ENCODE peak calls at places on chromosomes 16 and 17, in nine cellular contexts. One of them, this sample, is unnamed.

GRCh38 chr17:35028531-35029262 is 34.8 kb downstream of the RFFL start:
- DNase-seq in CD4-positive, alpha-beta T cell: no peak
- DNase-seq in stimulated activated CD8-positive, alpha-beta memory T cell treated with anti-CD3 and anti-CD28 coated beads, Interleukin-15, amount 100 ng/mL, for 48 hours: no peak
- DNase-seq in NT2/D1: no peak
- DNase-seq in NCI-H460: no peak
- DNase-seq in NCI-H1417: no peak
- DNase-seq in sciatic nerve: no peak
- DNase-seq in astrocyte of the spinal cord: no peak
- DNase-seq in HEK293T: no peak
- DNase-seq in this sample: no peak

GRCh38 chr16:13099822-13100221 is 198.4 kb downstream of the SHISA9 start:
- DNase-seq in CD4-positive, alpha-beta T cell: no peak
- DNase-seq in stimulated activated CD8-positive, alpha-beta memory T cell treated with anti-CD3 and anti-CD28 coated beads, Interleukin-15, amount 100 ng/mL, for 48 hours: no peak
- DNase-seq in NT2/D1: peak
- DNase-seq in NCI-H460: no peak
- DNase-seq in NCI-H1417: no peak
- DNase-seq in sciatic nerve: no peak
- DNase-seq in astrocyte of the spinal cord: no peak
- DNase-seq in HEK293T: no peak
- DNase-seq in this sample: no peak

GRCh38 chr17:77479817-77480508 is 339.2 kb downstream of the SEC14L1 start:
- DNase-seq in CD4-positive, alpha-beta T cell: no peak
- DNase-seq in stimulated activated CD8-positive, alpha-beta memory T cell treated with anti-CD3 and anti-CD28 coated beads, Interleukin-15, amount 100 ng/mL, for 48 hours: no peak
- DNase-seq in NT2/D1: no peak
- DNase-seq in NCI-H460: no peak
- DNase-seq in NCI-H1417: no peak
- DNase-seq in sciatic nerve: peak
- DNase-seq in astrocyte of the spinal cord: no peak
- DNase-seq in HEK293T: no peak
- DNase-seq in this sample: no peak

GRCh38 chr16:21222495-21223337 is 10.8 kb upstream of the ANKS4B start:
- DNase-seq in CD4-positive, alpha-beta T cell: no peak
- DNase-seq in stimulated activated CD8-positive, alpha-beta memory T cell treated with anti-CD3 and anti-CD28 coated beads, Interleukin-15, amount 100 ng/mL, for 48 hours: no peak
- DNase-seq in NT2/D1: no peak
- DNase-seq in NCI-H460: no peak
- DNase-seq in NCI-H1417: no peak
- DNase-seq in sciatic nerve: no peak
- DNase-seq in astrocyte of the spinal cord: no peak
- DNase-seq in HEK293T: no peak
- DNase-seq in this sample: no peak

GRCh38 chr17:80621335-80622169 is 76.9 kb downstream of the RPTOR start:
- DNase-seq in CD4-positive, alpha-beta T cell: no peak
- DNase-seq in stimulated activated CD8-positive, alpha-beta memory T cell treated with anti-CD3 and anti-CD28 coated beads, Interleukin-15, amount 100 ng/mL, for 48 hours: no peak
- DNase-seq in NT2/D1: no peak
- DNase-seq in NCI-H460: no peak
- DNase-seq in NCI-H1417: no peak
- DNase-seq in sciatic nerve: no peak
- DNase-seq in astrocyte of the spinal cord: no peak
- DNase-seq in HEK293T: no peak
- DNase-seq in this sample: no peak

GRCh38 chr17:31561469-31562412 is 170.3 kb downstream of the RAB11FIP4 start:
- DNase-seq in CD4-positive, alpha-beta T cell: no peak
- DNase-seq in stimulated activated CD8-positive, alpha-beta memory T cell treated with anti-CD3 and anti-CD28 coated beads, Interleukin-15, amount 100 ng/mL, for 48 hours: no peak
- DNase-seq in NT2/D1: no peak
- DNase-seq in NCI-H460: no peak
- DNase-seq in NCI-H1417: no peak
- DNase-seq in sciatic nerve: no peak
- DNase-seq in astrocyte of the spinal cord: peak
- DNase-seq in HEK293T: no peak
- DNase-seq in this sample: no peak

GRCh38 chr16:47732122-47732805 is 271.1 kb downstream of the PHKB start:
- DNase-seq in CD4-positive, alpha-beta T cell: no peak
- DNase-seq in stimulated activated CD8-positive, alpha-beta memory T cell treated with anti-CD3 and anti-CD28 coated beads, Interleukin-15, amount 100 ng/mL, for 48 hours: peak
- DNase-seq in NT2/D1: no peak
- DNase-seq in NCI-H460: no peak
- DNase-seq in NCI-H1417: no peak
- DNase-seq in sciatic nerve: no peak
- DNase-seq in astrocyte of the spinal cord: no peak
- DNase-seq in HEK293T: no peak
- DNase-seq in this sample: no peak

GRCh38 chr16:85463672-85464071 is 149.4 kb upstream of the GSE1 start:
- DNase-seq in CD4-positive, alpha-beta T cell: no peak
- DNase-seq in stimulated activated CD8-positive, alpha-beta memory T cell treated with anti-CD3 and anti-CD28 coated beads, Interleukin-15, amount 100 ng/mL, for 48 hours: no peak
- DNase-seq in NT2/D1: no peak
- DNase-seq in NCI-H460: no peak
- DNase-seq in NCI-H1417: no peak
- DNase-seq in sciatic nerve: no peak
- DNase-seq in astrocyte of the spinal cord: no peak
- DNase-seq in HEK293T: no peak
- DNase-seq in this sample: no peak

GRCh38 chr16:89026121-89026612 is 49.2 kb upstream of the CBFA2T3 start:
- DNase-seq in CD4-positive, alpha-beta T cell: no peak
- DNase-seq in stimulated activated CD8-positive, alpha-beta memory T cell treated with anti-CD3 and anti-CD28 coated beads, Interleukin-15, amount 100 ng/mL, for 48 hours: peak
- DNase-seq in NT2/D1: no peak
- DNase-seq in NCI-H460: no peak
- DNase-seq in NCI-H1417: no peak
- DNase-seq in sciatic nerve: no peak
- DNase-seq in astrocyte of the spinal cord: no peak
- DNase-seq in HEK293T: no peak
- DNase-seq in this sample: no peak

GRCh38 chr16:88941933-88942909 is 34.8 kb downstream of the CBFA2T3 start:
- DNase-seq in CD4-positive, alpha-beta T cell: peak
- DNase-seq in stimulated activated CD8-positive, alpha-beta memory T cell treated with anti-CD3 and anti-CD28 coated beads, Interleukin-15, amount 100 ng/mL, for 48 hours: peak
- DNase-seq in NT2/D1: peak
- DNase-seq in NCI-H460: no peak
- DNase-seq in NCI-H1417: peak
- DNase-seq in sciatic nerve: no peak
- DNase-seq in astrocyte of the spinal cord: no peak
- DNase-seq in HEK293T: peak
- DNase-seq in this sample: peak

GRCh38 chr17:59754547-59754946 is 47.1 kb downstream of the VMP1 start:
- DNase-seq in CD4-positive, alpha-beta T cell: no peak
- DNase-seq in stimulated activated CD8-positive, alpha-beta memory T cell treated with anti-CD3 and anti-CD28 coated beads, Interleukin-15, amount 100 ng/mL, for 48 hours: no peak
- DNase-seq in NT2/D1: no peak
- DNase-seq in NCI-H460: peak
- DNase-seq in NCI-H1417: no peak
- DNase-seq in sciatic nerve: no peak
- DNase-seq in astrocyte of the spinal cord: peak
- DNase-seq in HEK293T: no peak
- DNase-seq in this sample: no peak

GRCh38 chr17:72184805-72185204 is 64.0 kb downstream of the SOX9 start:
- DNase-seq in CD4-positive, alpha-beta T cell: no peak
- DNase-seq in stimulated activated CD8-positive, alpha-beta memory T cell treated with anti-CD3 and anti-CD28 coated beads, Interleukin-15, amount 100 ng/mL, for 48 hours: no peak
- DNase-seq in NT2/D1: no peak
- DNase-seq in NCI-H460: no peak
- DNase-seq in NCI-H1417: no peak
- DNase-seq in sciatic nerve: no peak
- DNase-seq in astrocyte of the spinal cord: no peak
- DNase-seq in HEK293T: no peak
- DNase-seq in this sample: no peak

GRCh38 chr16:50666658-50667496 is 14.2 kb downstream of the SNX20 start:
- DNase-seq in CD4-positive, alpha-beta T cell: no peak
- DNase-seq in stimulated activated CD8-positive, alpha-beta memory T cell treated with anti-CD3 and anti-CD28 coated beads, Interleukin-15, amount 100 ng/mL, for 48 hours: peak
- DNase-seq in NT2/D1: no peak
- DNase-seq in NCI-H460: no peak
- DNase-seq in NCI-H1417: no peak
- DNase-seq in sciatic nerve: no peak
- DNase-seq in astrocyte of the spinal cord: no peak
- DNase-seq in HEK293T: no peak
- DNase-seq in this sample: no peak

GRCh38 chr16:50244140-50244503 is 22.2 kb upstream of the ADCY7 start:
- DNase-seq in CD4-positive, alpha-beta T cell: no peak
- DNase-seq in stimulated activated CD8-positive, alpha-beta memory T cell treated with anti-CD3 and anti-CD28 coated beads, Interleukin-15, amount 100 ng/mL, for 48 hours: no peak
- DNase-seq in NT2/D1: no peak
- DNase-seq in NCI-H460: no peak
- DNase-seq in NCI-H1417: no peak
- DNase-seq in sciatic nerve: no peak
- DNase-seq in astrocyte of the spinal cord: peak
- DNase-seq in HEK293T: no peak
- DNase-seq in this sample: no peak

GRCh38 chr17:46944931-46945330 is 22.0 kb downstream of the GOSR2 start:
- DNase-seq in CD4-positive, alpha-beta T cell: no peak
- DNase-seq in stimulated activated CD8-positive, alpha-beta memory T cell treated with anti-CD3 and anti-CD28 coated beads, Interleukin-15, amount 100 ng/mL, for 48 hours: no peak
- DNase-seq in NT2/D1: no peak
- DNase-seq in NCI-H460: no peak
- DNase-seq in NCI-H1417: no peak
- DNase-seq in sciatic nerve: no peak
- DNase-seq in astrocyte of the spinal cord: no peak
- DNase-seq in HEK293T: no peak
- DNase-seq in this sample: no peak

GRCh38 chr17:18226284-18226945 is 980 bp downstream of the LLGL1 start:
- DNase-seq in CD4-positive, alpha-beta T cell: no peak
- DNase-seq in stimulated activated CD8-positive, alpha-beta memory T cell treated with anti-CD3 and anti-CD28 coated beads, Interleukin-15, amount 100 ng/mL, for 48 hours: no peak
- DNase-seq in NT2/D1: no peak
- DNase-seq in NCI-H460: no peak
- DNase-seq in NCI-H1417: no peak
- DNase-seq in sciatic nerve: no peak
- DNase-seq in astrocyte of the spinal cord: no peak
- DNase-seq in HEK293T: no peak
- DNase-seq in this sample: no peak

GRCh38 chr16:90083139-90083538 is 6.0 kb upstream of the PRDM7 start:
- DNase-seq in CD4-positive, alpha-beta T cell: no peak
- DNase-seq in stimulated activated CD8-positive, alpha-beta memory T cell treated with anti-CD3 and anti-CD28 coated beads, Interleukin-15, amount 100 ng/mL, for 48 hours: no peak
- DNase-seq in NT2/D1: no peak
- DNase-seq in NCI-H460: no peak
- DNase-seq in NCI-H1417: no peak
- DNase-seq in sciatic nerve: no peak
- DNase-seq in astrocyte of the spinal cord: no peak
- DNase-seq in HEK293T: no peak
- DNase-seq in this sample: no peak

GRCh38 chr17:21213005-21213404 is 956 bp downstream of the TMEM11 start:
- DNase-seq in CD4-positive, alpha-beta T cell: no peak
- DNase-seq in stimulated activated CD8-positive, alpha-beta memory T cell treated with anti-CD3 and anti-CD28 coated beads, Interleukin-15, amount 100 ng/mL, for 48 hours: no peak
- DNase-seq in NT2/D1: no peak
- DNase-seq in NCI-H460: no peak
- DNase-seq in NCI-H1417: no peak
- DNase-seq in sciatic nerve: no peak
- DNase-seq in astrocyte of the spinal cord: no peak
- DNase-seq in HEK293T: no peak
- DNase-seq in this sample: no peak

GRCh38 chr17:42361781-42362186 is 26.5 kb downstream of the STAT3 start:
- DNase-seq in CD4-positive, alpha-beta T cell: no peak
- DNase-seq in stimulated activated CD8-positive, alpha-beta memory T cell treated with anti-CD3 and anti-CD28 coated beads, Interleukin-15, amount 100 ng/mL, for 48 hours: peak
- DNase-seq in NT2/D1: peak
- DNase-seq in NCI-H460: peak
- DNase-seq in NCI-H1417: no peak
- DNase-seq in sciatic nerve: no peak
- DNase-seq in astrocyte of the spinal cord: no peak
- DNase-seq in HEK293T: no peak
- DNase-seq in this sample: peak

GRCh38 chr17:73875346-73875745 is 231.1 kb upstream of the SDK2 start:
- DNase-seq in CD4-positive, alpha-beta T cell: no peak
- DNase-seq in stimulated activated CD8-positive, alpha-beta memory T cell treated with anti-CD3 and anti-CD28 coated beads, Interleukin-15, amount 100 ng/mL, for 48 hours: no peak
- DNase-seq in NT2/D1: no peak
- DNase-seq in NCI-H460: no peak
- DNase-seq in NCI-H1417: no peak
- DNase-seq in sciatic nerve: no peak
- DNase-seq in astrocyte of the spinal cord: no peak
- DNase-seq in HEK293T: no peak
- DNase-seq in this sample: no peak

GRCh38 chr16:76007649-76008048 is 269.6 kb upstream of the CNTNAP4 start:
- DNase-seq in CD4-positive, alpha-beta T cell: no peak
- DNase-seq in stimulated activated CD8-positive, alpha-beta memory T cell treated with anti-CD3 and anti-CD28 coated beads, Interleukin-15, amount 100 ng/mL, for 48 hours: no peak
- DNase-seq in NT2/D1: no peak
- DNase-seq in NCI-H460: no peak
- DNase-seq in NCI-H1417: no peak
- DNase-seq in sciatic nerve: no peak
- DNase-seq in astrocyte of the spinal cord: no peak
- DNase-seq in HEK293T: no peak
- DNase-seq in this sample: no peak

GRCh38 chr17:3627768-3628167 is 8.3 kb downstream of the SHPK start:
- DNase-seq in CD4-positive, alpha-beta T cell: no peak
- DNase-seq in stimulated activated CD8-positive, alpha-beta memory T cell treated with anti-CD3 and anti-CD28 coated beads, Interleukin-15, amount 100 ng/mL, for 48 hours: no peak
- DNase-seq in NT2/D1: no peak
- DNase-seq in NCI-H460: no peak
- DNase-seq in NCI-H1417: no peak
- DNase-seq in sciatic nerve: no peak
- DNase-seq in astrocyte of the spinal cord: no peak
- DNase-seq in HEK293T: no peak
- DNase-seq in this sample: no peak

GRCh38 chr16:55476625-55477533 is 2.1 kb upstream of the MMP2 start:
- DNase-seq in CD4-positive, alpha-beta T cell: no peak
- DNase-seq in stimulated activated CD8-positive, alpha-beta memory T cell treated with anti-CD3 and anti-CD28 coated beads, Interleukin-15, amount 100 ng/mL, for 48 hours: no peak
- DNase-seq in NT2/D1: no peak
- DNase-seq in NCI-H460: no peak
- DNase-seq in NCI-H1417: no peak
- DNase-seq in sciatic nerve: peak
- DNase-seq in astrocyte of the spinal cord: no peak
- DNase-seq in HEK293T: no peak
- DNase-seq in this sample: no peak

GRCh38 chr17:30273373-30273772 is 18.4 kb downstream of the BLMH start:
- DNase-seq in CD4-positive, alpha-beta T cell: no peak
- DNase-seq in stimulated activated CD8-positive, alpha-beta memory T cell treated with anti-CD3 and anti-CD28 coated beads, Interleukin-15, amount 100 ng/mL, for 48 hours: no peak
- DNase-seq in NT2/D1: no peak
- DNase-seq in NCI-H460: no peak
- DNase-seq in NCI-H1417: no peak
- DNase-seq in sciatic nerve: no peak
- DNase-seq in astrocyte of the spinal cord: peak
- DNase-seq in HEK293T: no peak
- DNase-seq in this sample: no peak

GRCh38 chr16:72744064-72744793 is 303.7 kb downstream of the ZFHX3 start:
- DNase-seq in CD4-positive, alpha-beta T cell: no peak
- DNase-seq in stimulated activated CD8-positive, alpha-beta memory T cell treated with anti-CD3 and anti-CD28 coated beads, Interleukin-15, amount 100 ng/mL, for 48 hours: no peak
- DNase-seq in NT2/D1: no peak
- DNase-seq in NCI-H460: no peak
- DNase-seq in NCI-H1417: no peak
- DNase-seq in sciatic nerve: no peak
- DNase-seq in astrocyte of the spinal cord: no peak
- DNase-seq in HEK293T: no peak
- DNase-seq in this sample: peak

GRCh38 chr16:20898938-20899502 is 1.1 kb downstream of the DCUN1D3 start:
- DNase-seq in CD4-positive, alpha-beta T cell: no peak
- DNase-seq in stimulated activated CD8-positive, alpha-beta memory T cell treated with anti-CD3 and anti-CD28 coated beads, Interleukin-15, amount 100 ng/mL, for 48 hours: no peak
- DNase-seq in NT2/D1: no peak
- DNase-seq in NCI-H460: no peak
- DNase-seq in NCI-H1417: no peak
- DNase-seq in sciatic nerve: no peak
- DNase-seq in astrocyte of the spinal cord: peak
- DNase-seq in HEK293T: no peak
- DNase-seq in this sample: no peak

GRCh38 chr17:81518113-81518784 is 5.7 kb upstream of the ACTG1 start:
- DNase-seq in CD4-positive, alpha-beta T cell: no peak
- DNase-seq in stimulated activated CD8-positive, alpha-beta memory T cell treated with anti-CD3 and anti-CD28 coated beads, Interleukin-15, amount 100 ng/mL, for 48 hours: no peak
- DNase-seq in NT2/D1: no peak
- DNase-seq in NCI-H460: no peak
- DNase-seq in NCI-H1417: no peak
- DNase-seq in sciatic nerve: peak
- DNase-seq in astrocyte of the spinal cord: no peak
- DNase-seq in HEK293T: no peak
- DNase-seq in this sample: no peak

GRCh38 chr17:40602445-40603443 is 37.5 kb upstream of the CCR7 start:
- DNase-seq in CD4-positive, alpha-beta T cell: peak
- DNase-seq in stimulated activated CD8-positive, alpha-beta memory T cell treated with anti-CD3 and anti-CD28 coated beads, Interleukin-15, amount 100 ng/mL, for 48 hours: peak
- DNase-seq in NT2/D1: no peak
- DNase-seq in NCI-H460: no peak
- DNase-seq in NCI-H1417: no peak
- DNase-seq in sciatic nerve: no peak
- DNase-seq in astrocyte of the spinal cord: no peak
- DNase-seq in HEK293T: no peak
- DNase-seq in this sample: no peak

GRCh38 chr17:2172447-2172938 is 117.6 kb downstream of the HIC1 start:
- DNase-seq in CD4-positive, alpha-beta T cell: no peak
- DNase-seq in stimulated activated CD8-positive, alpha-beta memory T cell treated with anti-CD3 and anti-CD28 coated beads, Interleukin-15, amount 100 ng/mL, for 48 hours: no peak
- DNase-seq in NT2/D1: no peak
- DNase-seq in NCI-H460: no peak
- DNase-seq in NCI-H1417: no peak
- DNase-seq in sciatic nerve: no peak
- DNase-seq in astrocyte of the spinal cord: no peak
- DNase-seq in HEK293T: no peak
- DNase-seq in this sample: no peak

GRCh38 chr16:28531777-28532744 is 6.7 kb downstream of the NUPR1 start:
- DNase-seq in CD4-positive, alpha-beta T cell: no peak
- DNase-seq in stimulated activated CD8-positive, alpha-beta memory T cell treated with anti-CD3 and anti-CD28 coated beads, Interleukin-15, amount 100 ng/mL, for 48 hours: no peak
- DNase-seq in NT2/D1: no peak
- DNase-seq in NCI-H460: no peak
- DNase-seq in NCI-H1417: no peak
- DNase-seq in sciatic nerve: peak
- DNase-seq in astrocyte of the spinal cord: no peak
- DNase-seq in HEK293T: no peak
- DNase-seq in this sample: no peak

GRCh38 chr17:14311186-14311705 is 10.4 kb downstream of the HS3ST3B1 start:
- DNase-seq in CD4-positive, alpha-beta T cell: no peak
- DNase-seq in stimulated activated CD8-positive, alpha-beta memory T cell treated with anti-CD3 and anti-CD28 coated beads, Interleukin-15, amount 100 ng/mL, for 48 hours: no peak
- DNase-seq in NT2/D1: no peak
- DNase-seq in NCI-H460: no peak
- DNase-seq in NCI-H1417: no peak
- DNase-seq in sciatic nerve: no peak
- DNase-seq in astrocyte of the spinal cord: no peak
- DNase-seq in HEK293T: no peak
- DNase-seq in this sample: no peak